ENCODE peak calls at places on chromosomes 13 and 19, in five cellular contexts. K, H, C, Z and Q are unnamed samples.

GRCh38 chr13:29452773-29453574 is 142.5 kb downstream of the SLC7A1 start:
- DNase-seq in K (no peak), H (no peak), C (no peak), Z (no peak), Q (no peak)

GRCh38 chr19:42276821-42277220 is 7.8 kb downstream of the CIC start:
- DNase-seq in K (no peak), H (peak; percentile 74), C (no peak), Z (no peak), Q (no peak)

GRCh38 chr13:39385154-39385553 is 217.8 kb downstream of the LHFPL6 start:
- DNase-seq in K (no peak), H (no peak), C (no peak), Z (no peak), Q (no peak)

GRCh38 chr19:28291874-28292273 is 921.1 kb downstream of the UQCRFS1 start:
- DNase-seq in K (no peak), H (no peak), C (no peak), Z (no peak), Q (no peak)

GRCh38 chr19:57708641-57709354 is at the start of gene ZNF154:
- DNase-seq in K (peak; percentile 31), H (no peak), C (no peak), Z (no peak), Q (peak; percentile 86)

GRCh38 chr13:108342369-108343289 is 73.1 kb downstream of the TNFSF13B start:
- DNase-seq in K (no peak), H (peak; percentile 6), C (no peak), Z (no peak), Q (peak; percentile 42)

GRCh38 chr13:99459101-99459500 is 42.2 kb upstream of the TM9SF2 start:
- DNase-seq in K (no peak), H (no peak), C (no peak), Z (no peak), Q (no peak)

GRCh38 chr19:44024900-44025216 is 321 bp upstream of the ZNF222 start:
- DNase-seq in K (no peak), H (no peak), C (no peak), Z (no peak), Q (no peak)

GRCh38 chr19:55078996-55079395 is 3.3 kb downstream of the EPS8L1 start:
- DNase-seq in K (no peak), H (no peak), C (no peak), Z (no peak), Q (no peak)

GRCh38 chr13:43390101-43390500 is 366.7 kb downstream of the DNAJC15 start:
- DNase-seq in K (no peak), H (no peak), C (no peak), Z (no peak), Q (no peak)

GRCh38 chr13:90686438-90686837 is 661.0 kb upstream of the MIR17HG start:
- DNase-seq in K (peak; percentile 29), H (peak; percentile 68), C (no peak), Z (no peak), Q (no peak)

GRCh38 chr13:94759120-94759728 is 46.9 kb upstream of the SOX21 start:
- DNase-seq in K (no peak), H (no peak), C (no peak), Z (no peak), Q (no peak)

GRCh38 chr13:21106089-21106488 is 44.7 kb upstream of the LATS2 start:
- DNase-seq in K (peak; percentile 19), H (no peak), C (no peak), Z (no peak), Q (no peak)

GRCh38 chr13:66312312-66313087 is 917.6 kb downstream of the PCDH9 start:
- DNase-seq in K (no peak), H (no peak), C (peak; percentile 8), Z (no peak), Q (no peak)

GRCh38 chr19:30224689-30225606 is 147.2 kb upstream of the ZNF536 start:
- DNase-seq in K (no peak), H (no peak), C (no peak), Z (no peak), Q (peak; percentile 6)

GRCh38 chr13:27034678-27035111 is 136.9 kb downstream of the USP12 start:
- DNase-seq in K (no peak), H (no peak), C (no peak), Z (no peak), Q (peak; percentile 25)

GRCh38 chr13:40316301-40316700 is 350.1 kb downstream of the FOXO1 start:
- DNase-seq in K (no peak), H (no peak), C (no peak), Z (no peak), Q (no peak)

GRCh38 chr13:30569901-30570576 is 47.7 kb upstream of the USPL1 start:
- DNase-seq in K (peak; percentile 90), H (peak; percentile 96), C (no peak), Z (peak; percentile 45), Q (no peak)

GRCh38 chr13:22108283-22108897 is 437.5 kb downstream of the FGF9 start:
- DNase-seq in K (no peak), H (no peak), C (no peak), Z (no peak), Q (no peak)

GRCh38 chr13:102830646-102831045 is 15.2 kb upstream of the ERCC5 start:
- DNase-seq in K (no peak), H (no peak), C (peak; percentile 31), Z (no peak), Q (no peak)

GRCh38 chr19:18393836-18394235 is 3.6 kb downstream of the LRRC25 start:
- DNase-seq in K (no peak), H (no peak), C (no peak), Z (peak; percentile 54), Q (no peak)

GRCh38 chr19:41637484-41637883 is 10.6 kb upstream of the CEACAM4 start:
- DNase-seq in K (no peak), H (no peak), C (no peak), Z (no peak), Q (no peak)

DNA sequence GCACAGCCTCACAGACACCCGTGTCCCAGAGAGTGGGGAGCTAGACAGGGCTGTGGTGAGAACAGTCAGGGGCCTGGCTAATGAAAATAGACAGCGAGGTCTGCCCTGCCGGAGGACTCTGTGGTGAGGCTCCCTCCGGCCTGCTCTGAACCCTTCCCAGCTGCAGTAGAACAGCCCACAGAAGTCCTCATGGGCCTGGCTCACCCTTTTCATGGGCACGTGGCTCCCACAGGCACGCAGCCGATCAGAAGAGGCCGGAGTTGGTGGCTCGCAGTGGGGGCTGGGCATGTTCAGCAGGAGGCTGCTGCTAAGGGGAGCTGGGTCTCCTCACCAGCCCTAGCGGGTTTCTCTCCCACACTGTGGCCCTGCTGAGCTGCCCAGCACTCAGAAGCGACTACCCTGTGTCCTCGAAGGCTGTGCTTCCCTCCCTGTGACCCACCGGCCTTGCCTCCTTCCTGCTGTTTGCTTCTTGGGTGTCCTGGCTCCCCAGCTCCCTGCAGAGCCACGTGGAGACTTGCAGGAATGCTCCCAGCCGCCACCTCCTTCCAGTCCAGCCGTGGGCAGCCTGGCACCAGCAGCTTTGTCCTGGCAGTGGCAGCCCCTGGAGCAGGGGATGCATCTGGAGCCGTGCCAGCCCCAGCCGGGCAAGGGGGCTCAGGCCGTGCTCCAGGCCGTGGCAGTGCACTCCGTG is 138.7 kb downstream of the KDM4B start:
- DNase-seq in K (no peak), H (no peak), C (no peak), Z (no peak), Q (no peak)
- H3K36me3 ChIP-seq in K (peaks cover 3% of the 10 kb centered on the region), H (peaks cover 4% of the 10 kb centered on the region), C (no peaks in the 10 kb centered on the region), Z (peaks cover 64% of the 10 kb centered on the region), Q (peaks cover 8% of the 10 kb centered on the region)

GRCh38 chr13:89052699-89053098 is 1381.5 kb downstream of the SLITRK5 start:
- DNase-seq in K (no peak), H (no peak), C (no peak), Z (no peak), Q (no peak)
- TF ChIP-seq CTCF in K (no peak), H (no peak), C (no peak), Z (no peak), Q (no peak)

DNA sequence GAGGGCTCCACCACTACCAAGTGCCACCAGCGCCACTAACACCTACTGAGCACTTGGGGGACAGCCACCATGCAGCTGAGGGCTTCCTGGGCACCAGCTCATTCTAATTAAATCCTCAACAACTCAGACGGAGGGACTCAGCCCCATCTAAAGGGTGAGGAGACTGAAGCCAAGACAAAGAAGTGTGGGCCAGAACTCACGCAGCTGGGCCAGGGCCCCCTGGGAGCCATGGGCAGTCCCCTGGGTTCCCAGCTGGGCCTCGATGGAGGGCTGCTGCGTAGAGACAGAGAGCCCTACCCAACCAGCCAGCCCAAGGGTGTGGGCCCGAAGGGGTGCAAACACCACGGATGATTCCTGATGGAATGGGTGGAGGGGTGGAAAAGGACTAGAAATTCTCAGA is 12.8 kb upstream of the PRKD2 start:
- DNase-seq in K (no peak), H (no peak), C (no peak), Z (no peak), Q (no peak)
- H3K36me3 ChIP-seq in K (peaks cover 13% of the 10 kb centered on the region), H (peaks cover 35% of the 10 kb centered on the region), C (peaks cover 8% of the 10 kb centered on the region), Z (peaks cover 100% of the 10 kb centered on the region), Q (peaks cover 36% of the 10 kb centered on the region)

DNA sequence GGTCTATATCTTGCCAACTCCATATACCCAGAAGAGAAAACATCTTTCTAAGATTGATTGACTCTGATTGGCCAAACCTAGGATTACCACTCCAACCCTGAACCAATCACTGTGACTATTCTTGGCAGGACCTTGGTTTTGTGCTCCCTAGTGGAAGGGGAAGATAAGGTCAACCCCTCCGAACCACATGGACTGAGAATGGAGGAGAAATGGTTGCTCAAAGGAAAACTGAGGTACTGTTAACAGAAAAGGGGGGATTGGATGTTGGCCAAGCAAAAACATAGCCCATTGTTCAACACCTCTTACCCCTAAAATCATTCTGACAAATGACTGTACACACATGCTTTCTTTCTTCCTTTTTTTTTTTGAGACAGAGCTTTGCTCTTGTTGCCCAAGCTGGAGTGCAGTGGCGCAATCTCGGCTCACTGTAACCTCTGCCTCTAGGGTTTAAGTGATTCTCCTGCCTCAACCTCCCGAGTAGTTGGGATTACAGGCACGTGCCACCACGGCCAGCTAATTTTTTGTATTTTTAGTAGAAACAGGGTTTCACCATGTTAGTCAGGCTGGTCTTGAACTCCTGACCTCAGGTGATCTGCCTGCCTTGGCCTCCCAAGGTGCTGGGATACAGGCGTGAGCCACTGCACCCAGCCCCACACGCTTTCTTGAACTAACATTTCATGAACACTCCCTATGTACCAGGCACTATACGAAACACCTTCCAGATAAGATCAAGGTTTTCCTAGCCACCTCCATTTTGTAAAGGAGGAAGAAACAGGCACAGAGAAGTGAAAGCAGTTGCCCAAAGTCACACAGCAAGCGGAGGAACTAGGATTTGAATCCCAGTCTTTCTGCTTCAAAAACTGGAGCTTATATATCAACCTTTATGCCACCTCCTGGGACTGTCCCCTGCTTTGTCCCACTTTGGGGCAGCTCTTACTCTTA is 6.5 kb downstream of the MEIOSIN start:
- DNase-seq in K (no peak), H (no peak), C (no peak), Z (no peak), Q (no peak)
- TF ChIP-seq CTCF in K (no peak), H (no peak), C (no peak), Z (no peak), Q (no peak)

GRCh38 chr19:49651871-49652722 is 10.1 kb downstream of the SCAF1 start:
- DNase-seq in K (no peak), H (no peak), C (no peak), Z (no peak), Q (no peak)
- H3K36me3 ChIP-seq in K (peaks cover 1% of the 10 kb centered on the region), H (peaks cover 27% of the 10 kb centered on the region), C (peaks cover 5% of the 10 kb centered on the region), Z (peaks cover 100% of the 10 kb centered on the region), Q (peaks cover 49% of the 10 kb centered on the region)

DNA sequence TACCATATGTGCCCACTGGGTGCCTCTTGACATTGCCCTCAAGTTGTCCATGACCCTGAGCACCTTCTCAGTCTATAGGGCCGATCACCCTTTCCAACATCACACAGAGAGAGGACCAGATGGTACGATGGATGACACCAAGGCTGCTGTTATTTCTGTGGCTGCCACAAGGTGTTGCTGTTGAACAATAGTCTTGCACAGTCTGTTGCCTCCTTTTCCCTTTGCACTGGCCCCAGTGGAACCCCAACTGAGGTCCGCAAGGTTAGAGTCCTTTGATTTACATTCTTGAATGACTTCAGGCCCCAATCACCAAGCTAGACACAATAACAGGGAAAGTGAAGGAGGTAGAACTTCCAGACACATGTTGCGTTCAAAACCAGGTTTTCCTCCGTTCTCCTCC is 52.0 kb downstream of the TINCR start:
- DNase-seq in K (no peak), H (no peak), C (no peak), Z (no peak), Q (no peak)
- TF ChIP-seq CTCF in K (no peak), H (peak; percentile 28), C (no peak), Z (no peak), Q (no peak)

GRCh38 chr19:3196064-3196932 is 10.6 kb downstream of the NCLN start:
- DNase-seq in K (no peak), H (no peak), C (no peak), Z (no peak), Q (no peak)
- H3K36me3 ChIP-seq in K (no peaks in the 10 kb centered on the region), H (peaks cover 10% of the 10 kb centered on the region), C (no peaks in the 10 kb centered on the region), Z (peaks cover 75% of the 10 kb centered on the region), Q (no peaks in the 10 kb centered on the region)